ENCODE peak calls at places on chromosomes 6 and 20, in nine cellular contexts. Q is RWPE1, L is GM13977, K is neural crest cell, C is lower lobe of right lung, B is GM23338, R is WTC11, S is left lung, W is suprapubic skin. I is an unnamed sample.

GRCh38 chr6:22666021-22666420 is 96.7 kb downstream of the HDGFL1 start:
- DNase-seq in Q (no peak), L (no peak), K (no peak), C (no peak), B (no peak), R (no peak), S (no peak), W (no peak), I (no peak)

GRCh38 chr6:52325695-52326471 is 36.1 kb upstream of the PAQR8 start:
- DNase-seq in Q (no peak), L (no peak), K (peak), C (no peak), B (peak), R (peak), S (no peak), W (no peak), I (no peak)

GRCh38 chr6:31666337-31666960 is 569 bp downstream of the CSNK2B start:
- DNase-seq in Q (no peak), L (no peak), K (no peak), C (no peak), B (no peak), R (no peak), S (no peak), W (no peak), I (no peak)

GRCh38 chr6:42168650-42169049 is 4.5 kb upstream of the GUCA1A start:
- DNase-seq in Q (no peak), L (no peak), K (no peak), C (no peak), B (no peak), R (no peak), S (no peak), W (no peak), I (no peak)

GRCh38 chr6:121951918-121952379 is 447.5 kb upstream of the HSF2 start:
- DNase-seq in Q (peak), L (no peak), K (no peak), C (no peak), B (no peak), R (no peak), S (no peak), W (no peak), I (no peak)

GRCh38 chr20:60030471-60030870 is 72.2 kb downstream of the CDH26 start:
- DNase-seq in Q (no peak), L (no peak), K (no peak), C (no peak), B (no peak), R (no peak), S (no peak), W (no peak), I (no peak)

GRCh38 chr20:18956878-18957277 is 143.3 kb downstream of the SCP2D1 start:
- DNase-seq in Q (no peak), L (no peak), K (no peak), C (no peak), B (no peak), R (no peak), S (no peak), W (no peak), I (no peak)

GRCh38 chr6:37936150-37936549 is 116.6 kb downstream of the ZFAND3 start:
- DNase-seq in Q (no peak), L (no peak), K (no peak), C (no peak), B (no peak), R (no peak), S (no peak), W (no peak), I (no peak)

GRCh38 chr6:115133790-115134189 is 791.0 kb upstream of the HS3ST5 start:
- DNase-seq in Q (no peak), L (no peak), K (no peak), C (no peak), B (no peak), R (no peak), S (no peak), W (no peak), I (no peak)

GRCh38 chr6:7137335-7138106 is 29.8 kb downstream of the RREB1 start:
- DNase-seq in Q (no peak), L (no peak), K (no peak), C (no peak), B (peak), R (no peak), S (peak), W (no peak), I (no peak)

GRCh38 chr20:58716476-58717277 is 24.1 kb downstream of the NPEPL1 start:
- DNase-seq in Q (no peak), L (peak), K (peak), C (no peak), B (no peak), R (peak), S (peak), W (no peak), I (peak)

GRCh38 chr6:84027340-84028183 is 6.0 kb upstream of the MRAP2 start:
- DNase-seq in Q (peak), L (no peak), K (no peak), C (no peak), B (no peak), R (no peak), S (no peak), W (no peak), I (peak)

GRCh38 chr20:35432430-35432735 is 5.6 kb downstream of the GDF5 start:
- DNase-seq in Q (no peak), L (no peak), K (no peak), C (no peak), B (no peak), R (no peak), S (no peak), W (no peak), I (no peak)

GRCh38 chr20:23683807-23684206 is 5.0 kb downstream of the CST4 start:
- DNase-seq in Q (no peak), L (no peak), K (no peak), C (no peak), B (no peak), R (no peak), S (no peak), W (no peak), I (no peak)

GRCh38 chr6:118565317-118565960 is 17.3 kb downstream of the PLN start:
- DNase-seq in Q (peak), L (peak), K (no peak), C (no peak), B (peak), R (no peak), S (no peak), W (no peak), I (no peak)

GRCh38 chr6:21305827-21306469 is 287.6 kb upstream of the SOX4 start:
- DNase-seq in Q (peak), L (no peak), K (no peak), C (no peak), B (no peak), R (no peak), S (no peak), W (no peak), I (no peak)

GRCh38 chr6:30122515-30122914 is 9.6 kb upstream of the TRIM31 start:
- DNase-seq in Q (no peak), L (no peak), K (no peak), C (no peak), B (no peak), R (no peak), S (no peak), W (no peak), I (no peak)

GRCh38 chr6:75154973-75155372 is 50.9 kb downstream of the COL12A1 start:
- DNase-seq in Q (no peak), L (no peak), K (no peak), C (no peak), B (no peak), R (no peak), S (no peak), W (no peak), I (no peak)

GRCh38 chr20:60092729-60093128 is 134.5 kb downstream of the CDH26 start:
- DNase-seq in Q (no peak), L (no peak), K (no peak), C (no peak), B (no peak), R (no peak), S (no peak), W (no peak), I (no peak)

GRCh38 chr20:64084209-64085152 is at the start of gene LKAAEAR1:
- DNase-seq in Q (no peak), L (no peak), K (no peak), C (no peak), B (peak), R (peak), S (no peak), W (no peak), I (no peak)

GRCh38 chr6:165227644-165228329 is 81.6 kb downstream of the C6orf118 start:
- DNase-seq in Q (no peak), L (no peak), K (no peak), C (no peak), B (no peak), R (no peak), S (peak), W (no peak), I (no peak)

GRCh38 chr6:1686117-1687098 is 76.7 kb downstream of the FOXC1 start:
- DNase-seq in Q (peak), L (no peak), K (no peak), C (peak), B (peak), R (no peak), S (peak), W (no peak), I (no peak)

GRCh38 chr6:170346649-170347048 is 40.1 kb downstream of the FAM120B start:
- DNase-seq in Q (no peak), L (no peak), K (no peak), C (no peak), B (no peak), R (no peak), S (no peak), W (no peak), I (no peak)

GRCh38 chr6:169868458-169868857 is 117.0 kb downstream of the ERMARD start:
- DNase-seq in Q (no peak), L (no peak), K (no peak), C (no peak), B (no peak), R (no peak), S (no peak), W (no peak), I (no peak)

GRCh38 chr6:71478834-71479541 is 190.4 kb downstream of the OGFRL1 start:
- DNase-seq in Q (peak), L (no peak), K (no peak), C (no peak), B (peak), R (no peak), S (no peak), W (no peak), I (no peak)

GRCh38 chr6:121247386-121247785 is 86.9 kb downstream of the TBC1D32 start:
- DNase-seq in Q (no peak), L (no peak), K (no peak), C (no peak), B (no peak), R (no peak), S (no peak), W (no peak), I (no peak)

GRCh38 chr6:292506-293184 is 358 bp downstream of the DUSP22 start:
- DNase-seq in Q (peak), L (peak), K (no peak), C (peak), B (peak), R (peak), S (peak), W (peak), I (no peak)

GRCh38 chr6:110951986-110952794 is 6.3 kb upstream of the GTF3C6 start:
- DNase-seq in Q (peak), L (no peak), K (no peak), C (no peak), B (no peak), R (no peak), S (no peak), W (no peak), I (no peak)

GRCh38 chr6:50025258-50025657 is 3.5 kb upstream of the DEFB110 start:
- DNase-seq in Q (no peak), L (no peak), K (no peak), C (no peak), B (no peak), R (no peak), S (no peak), W (no peak), I (no peak)

GRCh38 chr20:13274311-13274965 is 53.4 kb downstream of the ISM1 start:
- DNase-seq in Q (no peak), L (no peak), K (no peak), C (no peak), B (peak), R (peak), S (no peak), W (no peak), I (no peak)

GRCh38 chr6:36283608-36284007 is 13.7 kb downstream of the PNPLA1 start:
- DNase-seq in Q (no peak), L (no peak), K (no peak), C (no peak), B (no peak), R (no peak), S (no peak), W (no peak), I (no peak)

GRCh38 chr6:110043366-110043994 is 65.4 kb downstream of the GPR6 start:
- DNase-seq in Q (no peak), L (no peak), K (no peak), C (no peak), B (no peak), R (no peak), S (no peak), W (no peak), I (no peak)

GRCh38 chr6:134523903-134524302 is 206.0 kb upstream of the SGK1 start:
- DNase-seq in Q (no peak), L (no peak), K (no peak), C (no peak), B (no peak), R (no peak), S (no peak), W (no peak), I (no peak)

GRCh38 chr6:44062771-44063560 is 64.3 kb downstream of the MRPL14 start:
- DNase-seq in Q (no peak), L (peak), K (no peak), C (peak), B (peak), R (peak), S (no peak), W (no peak), I (no peak)

GRCh38 chr6:136547336-136547735 is 2.9 kb downstream of the MAP7 start:
- DNase-seq in Q (peak), L (peak), K (no peak), C (no peak), B (peak), R (no peak), S (no peak), W (no peak), I (no peak)

GRCh38 chr6:92779758-92780157 is 639.6 kb downstream of the EPHA7 start:
- DNase-seq in Q (peak), L (no peak), K (no peak), C (peak), B (no peak), R (no peak), S (peak), W (no peak), I (peak)

GRCh38 chr6:12422848-12423247 is 132.7 kb downstream of the EDN1 start:
- DNase-seq in Q (no peak), L (no peak), K (no peak), C (no peak), B (no peak), R (no peak), S (no peak), W (no peak), I (no peak)

GRCh38 chr6:14046476-14047068 is 71.0 kb upstream of the CD83 start:
- DNase-seq in Q (peak), L (peak), K (peak), C (no peak), B (peak), R (peak), S (no peak), W (no peak), I (no peak)

GRCh38 chr6:160431791-160432404 is 83.7 kb downstream of the SLC22A3 start:
- DNase-seq in Q (no peak), L (no peak), K (no peak), C (no peak), B (no peak), R (no peak), S (no peak), W (no peak), I (no peak)

GRCh38 chr6:55882731-55883595 is 7.6 kb upstream of the BMP5 start:
- DNase-seq in Q (peak), L (no peak), K (no peak), C (no peak), B (no peak), R (no peak), S (no peak), W (no peak), I (no peak)

DNA sequence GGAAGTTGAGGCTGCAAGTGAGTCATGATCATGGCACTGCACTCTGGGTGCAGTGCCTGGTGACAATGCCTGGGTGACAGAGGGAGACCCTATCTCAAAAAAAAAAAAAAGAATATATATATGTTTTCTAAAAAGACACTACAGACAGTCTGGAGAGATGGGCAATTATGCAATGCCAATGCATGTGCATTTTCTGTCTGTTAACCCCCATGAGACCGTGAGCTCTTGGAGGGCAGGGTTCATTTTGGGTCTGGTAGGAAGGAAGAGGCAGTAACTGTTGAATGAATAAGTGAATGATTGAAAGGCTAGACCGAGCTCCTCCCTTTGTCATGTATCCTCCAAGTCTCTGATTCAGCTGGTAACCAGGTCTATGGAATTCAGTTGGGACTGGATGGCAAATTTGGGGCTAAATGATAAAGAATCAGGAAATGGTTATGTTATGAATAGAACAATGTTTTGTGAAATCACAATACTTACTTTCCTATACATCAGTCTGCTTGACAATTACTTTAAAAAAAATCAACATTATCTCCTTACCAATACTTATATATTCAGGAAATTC is 5.6 kb upstream of the BLCAP start:
- DNase-seq in Q (no peak), L (no peak), K (no peak), C (no peak), B (no peak), R (no peak), S (no peak), W (no peak), I (no peak)
- TF ChIP-seq CTCF in Q (no peak), L (no peak), K (no peak), C (no peak), B (no peak), R (no peak), S (no peak), W (no peak), I (no peak)

GRCh38 chr6:16762265-16762546 is 946 bp upstream of the ATXN1 start:
- DNase-seq in Q (no peak), L (peak), K (no peak), C (no peak), B (peak), R (no peak), S (no peak), W (no peak), I (no peak)

GRCh38 chr6:16765235-16765634 is 4.0 kb upstream of the ATXN1 start:
- DNase-seq in Q (no peak), L (no peak), K (no peak), C (no peak), B (no peak), R (no peak), S (no peak), W (no peak), I (no peak)

GRCh38 chr6:16762547-16763477 is 1.6 kb upstream of the ATXN1 start:
- DNase-seq in Q (peak), L (peak), K (no peak), C (peak), B (peak), R (peak), S (peak), W (no peak), I (no peak)

GRCh38 chr6:16766043-16766521 is 4.8 kb upstream of the ATXN1 start:
- DNase-seq in Q (no peak), L (peak), K (no peak), C (no peak), B (no peak), R (no peak), S (no peak), W (no peak), I (no peak)

GRCh38 chr6:16764188-16764950 is 3.1 kb upstream of the ATXN1 start:
- DNase-seq in Q (no peak), L (peak), K (no peak), C (no peak), B (peak), R (no peak), S (no peak), W (no peak), I (no peak)
- TF ChIP-seq CTCF in Q (peak), L (peak), K (peak), C (peak), B (peak), R (no peak), S (no peak), W (peak), I (peak)

GRCh38 chr6:70379473-70380013 is 33.8 kb upstream of the FAM135A start:
- DNase-seq in Q (no peak), L (no peak), K (no peak), C (no peak), B (no peak), R (no peak), S (no peak), W (no peak), I (no peak)

GRCh38 chr6:70375166-70375565 is 38.1 kb upstream of the FAM135A start:
- DNase-seq in Q (peak), L (no peak), K (no peak), C (no peak), B (no peak), R (no peak), S (no peak), W (no peak), I (no peak)

GRCh38 chr6:70377372-70377771 is 35.9 kb upstream of the FAM135A start:
- DNase-seq in Q (no peak), L (no peak), K (no peak), C (no peak), B (no peak), R (no peak), S (no peak), W (no peak), I (no peak)

GRCh38 chr6:70376628-70377027 is 36.7 kb upstream of the FAM135A start:
- DNase-seq in Q (no peak), L (no peak), K (no peak), C (no peak), B (no peak), R (no peak), S (no peak), W (no peak), I (no peak)

GRCh38 chr6:70375882-70376281 is 37.4 kb upstream of the FAM135A start:
- DNase-seq in Q (no peak), L (no peak), K (no peak), C (no peak), B (peak), R (no peak), S (no peak), W (no peak), I (no peak)
- TF ChIP-seq CTCF in Q (no peak), L (no peak), K (peak), C (no peak), B (peak), R (peak), S (no peak), W (no peak), I (no peak)

DNA sequence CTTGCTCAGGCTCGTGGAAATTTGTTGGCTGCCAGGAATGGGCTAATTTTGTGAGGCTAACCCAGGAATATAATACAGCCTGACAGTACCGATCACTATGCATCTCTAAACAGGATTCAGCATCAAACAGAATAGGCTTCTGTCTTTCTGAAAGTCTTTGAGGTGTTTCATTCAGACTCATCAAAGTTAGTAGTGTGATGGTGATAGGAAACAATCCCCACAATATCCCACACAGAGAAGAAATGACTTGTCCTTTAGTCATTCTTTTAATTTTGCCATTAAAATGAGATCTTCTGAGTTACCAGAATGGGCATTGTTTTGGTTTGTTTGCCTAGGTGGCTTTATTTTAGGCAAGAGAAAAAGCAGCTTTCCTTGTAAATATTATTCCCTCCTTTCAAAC is 54.3 kb downstream of the FAM229B start:
- DNase-seq in Q (no peak), L (no peak), K (no peak), C (no peak), B (no peak), R (no peak), S (no peak), W (no peak), I (no peak)
- TF ChIP-seq CTCF in Q (no peak), L (no peak), K (no peak), C (no peak), B (no peak), R (no peak), S (no peak), W (no peak), I (no peak)

GRCh38 chr6:117481278-117481925 is 1.1 kb upstream of the DCBLD1 start:
- DNase-seq in Q (no peak), L (no peak), K (no peak), C (no peak), B (peak), R (peak), S (peak), W (no peak), I (no peak)

GRCh38 chr6:117483004-117483644 is 650 bp downstream of the DCBLD1 start:
- DNase-seq in Q (peak), L (peak), K (peak), C (peak), B (peak), R (peak), S (peak), W (peak), I (peak)

GRCh38 chr6:117483645-117484016 is 1.2 kb downstream of the DCBLD1 start:
- DNase-seq in Q (peak), L (peak), K (no peak), C (no peak), B (peak), R (no peak), S (no peak), W (no peak), I (no peak)

GRCh38 chr6:117481926-117482239 is 591 bp upstream of the DCBLD1 start:
- DNase-seq in Q (no peak), L (no peak), K (no peak), C (no peak), B (peak), R (no peak), S (no peak), W (no peak), I (no peak)

GRCh38 chr6:117482240-117483003 is at the start of gene DCBLD1:
- DNase-seq in Q (peak), L (peak), K (peak), C (peak), B (peak), R (peak), S (peak), W (peak), I (peak)
- TF ChIP-seq CTCF in Q (no peak), L (no peak), K (no peak), C (no peak), B (no peak), R (no peak), S (no peak), W (no peak), I (no peak)

I was measured in mesothelial cell of epicardium.